ENCODE peak calls at places on chromosomes 6 and 20, in six cellular contexts. B is sigmoid colon, L is HepG2, F is Panc1, P is HCT116, X is esophagus muscularis mucosa. S is an unnamed sample.

GRCh38 chr6:24658573-24659511 is 7.9 kb downstream of the TDP2 start:
- DNase-seq in B (no peak), L (no peak), F (no peak), P (no peak), X (no peak), S (no peak)

GRCh38 chr6:11424395-11425050 is 113.0 kb upstream of the TMEM170B start:
- DNase-seq in B (no peak), L (no peak), F (no peak), P (no peak), X (peak; percentile 88), S (no peak)

GRCh38 chr6:127031511-127031910 is 87.0 kb upstream of the RSPO3 start:
- DNase-seq in B (no peak), L (no peak), F (no peak), P (no peak), X (no peak), S (no peak)

GRCh38 chr6:125219451-125219942 is 65.9 kb downstream of the TPD52L1 start:
- DNase-seq in B (no peak), L (no peak), F (no peak), P (no peak), X (no peak), S (no peak)

GRCh38 chr6:27836080-27836782 is 76.0 kb downstream of the OR2B2 start:
- DNase-seq in B (no peak), L (no peak), F (no peak), P (no peak), X (no peak), S (no peak)

GRCh38 chr20:59082077-59082740 is 39.6 kb upstream of the PRELID3B start:
- DNase-seq in B (no peak), L (peak; percentile 30), F (no peak), P (peak; percentile 23), X (no peak), S (no peak)

GRCh38 chr6:157763129-157763893 is 59.7 kb upstream of the SNX9 start:
- DNase-seq in B (peak; percentile 81), L (peak; percentile 88), F (peak; percentile 94), P (peak; percentile 93), X (no peak), S (no peak)

GRCh38 chr6:43934183-43934802 is 164.3 kb downstream of the VEGFA start:
- DNase-seq in B (peak; percentile 24), L (no peak), F (no peak), P (no peak), X (no peak), S (no peak)

GRCh38 chr6:3291987-3292386 is 33.2 kb downstream of the PSMG4 start:
- DNase-seq in B (peak; percentile 13), L (no peak), F (no peak), P (no peak), X (no peak), S (no peak)

GRCh38 chr20:56207656-56208055 is 40.9 kb upstream of the MC3R start:
- DNase-seq in B (no peak), L (no peak), F (no peak), P (no peak), X (no peak), S (no peak)
- H3K9me3 ChIP-seq in B (no peaks in the 10 kb centered on the region), L (no peaks in the 10 kb centered on the region), F (no peaks in the 10 kb centered on the region), P (no peaks in the 10 kb centered on the region), X (no peaks in the 10 kb centered on the region), S (no peaks in the 10 kb centered on the region)

GRCh38 chr20:35263609-35264223 is 14.2 kb downstream of the MMP24OS start:
- DNase-seq in B (no peak), L (peak; percentile 45), F (no peak), P (no peak), X (no peak), S (no peak)
- TF ChIP-seq POLR2AphosphoS5 in B (no peak), L (no peak), F (no peak), P (no peak), X (no peak), S (no peak)

GRCh38 chr20:63945921-63946920 is 10.0 kb downstream of the UCKL1 start:
- DNase-seq in B (peak; percentile 64), L (no peak), F (no peak), P (no peak), X (no peak), S (no peak)
- H3K4me1 ChIP-seq in B (no peaks in the 10 kb centered on the region), L (peaks cover 29% of the 10 kb centered on the region), F (peaks cover 47% of the 10 kb centered on the region), P (peaks cover 11% of the 10 kb centered on the region), X (peaks cover 78% of the 10 kb centered on the region), S (peaks cover 66% of the 10 kb centered on the region)

DNA sequence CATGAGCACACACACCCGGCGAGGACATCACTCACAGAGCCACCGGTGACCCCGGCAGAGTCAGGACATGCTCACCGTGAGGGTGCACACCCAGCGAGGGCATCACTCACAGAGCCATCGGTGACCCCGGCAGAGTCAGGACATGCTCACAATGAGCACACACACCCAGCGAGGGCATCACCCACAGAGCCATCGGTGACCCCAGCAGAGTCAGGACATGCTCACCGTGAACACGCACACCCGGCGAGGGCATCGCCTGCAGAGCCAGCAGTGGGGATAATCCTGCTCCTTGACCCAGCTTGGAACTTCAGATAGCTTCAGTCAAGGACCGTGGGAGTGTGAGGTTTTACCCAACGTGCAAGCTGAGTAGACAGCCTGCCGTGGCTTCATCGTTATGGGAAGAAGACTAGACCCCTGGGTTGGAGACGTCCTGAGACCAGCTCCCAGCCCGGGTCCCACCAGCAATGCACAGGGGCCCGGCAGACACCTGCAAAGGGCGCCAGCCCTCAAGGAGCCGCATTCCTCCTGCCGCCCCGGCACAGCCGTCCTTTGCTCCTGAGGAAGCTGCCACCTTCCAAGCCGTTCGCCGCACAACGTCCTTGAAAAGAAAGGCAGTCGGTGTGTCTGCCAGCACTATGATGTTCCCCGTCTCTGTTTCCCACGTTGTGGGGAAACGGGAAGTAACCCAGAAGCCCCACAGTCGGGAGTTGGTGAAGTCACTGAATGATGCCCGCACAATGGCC is 192.3 kb downstream of the DLL1 start:
- DNase-seq in B (peak; percentile 50), L (no peak), F (no peak), P (no peak), X (no peak), S (peak; percentile 83)
- H3K9me3 ChIP-seq in B (no peaks in the 10 kb centered on the region), L (no peaks in the 10 kb centered on the region), F (no peaks in the 10 kb centered on the region), P (no peaks in the 10 kb centered on the region), X (no peaks in the 10 kb centered on the region), S (no peaks in the 10 kb centered on the region)

GRCh38 chr6:38404900-38405556 is 234.7 kb downstream of the BTBD9 start:
- DNase-seq in B (no peak), L (peak; percentile 83), F (no peak), P (no peak), X (no peak), S (no peak)
- TF ChIP-seq POLR2AphosphoS5 in B (no peak), L (no peak), F (no peak), P (no peak), X (no peak), S (peak; percentile 54)

DNA sequence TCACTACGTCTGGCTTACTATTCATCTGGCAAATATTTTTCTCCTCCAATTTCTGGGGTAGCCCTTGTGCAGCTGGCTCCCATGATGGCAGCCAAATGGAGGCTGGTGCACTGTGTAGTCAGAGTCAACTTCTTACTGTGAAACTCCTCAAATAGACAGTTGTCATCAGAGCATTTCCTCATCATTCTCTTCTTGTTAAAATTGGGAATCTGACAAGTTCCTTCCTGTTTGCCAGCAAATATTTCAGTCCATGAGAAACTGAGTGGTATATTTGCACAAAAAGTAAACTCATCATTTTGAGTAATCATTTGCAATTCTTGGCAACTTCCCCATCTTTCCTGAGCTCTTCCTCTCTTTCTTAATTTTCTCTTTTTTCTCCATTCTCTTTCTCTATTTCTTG is 394.9 kb upstream of the RGS17 start:
- DNase-seq in B (no peak), L (no peak), F (no peak), P (no peak), X (no peak), S (no peak)
- H3K4me1 ChIP-seq in B (no peaks in the 10 kb centered on the region), L (no peaks in the 10 kb centered on the region), F (no peaks in the 10 kb centered on the region), P (no peaks in the 10 kb centered on the region), X (no peaks in the 10 kb centered on the region), S (no peaks in the 10 kb centered on the region)

GRCh38 chr20:56289652-56290051 is 41.1 kb downstream of the MC3R start:
- DNase-seq in B (no peak), L (no peak), F (no peak), P (no peak), X (peak; percentile 39), S (no peak)
- H3K9me3 ChIP-seq in B (no peaks in the 10 kb centered on the region), L (no peaks in the 10 kb centered on the region), F (no peaks in the 10 kb centered on the region), P (no peaks in the 10 kb centered on the region), X (no peaks in the 10 kb centered on the region), S (no peaks in the 10 kb centered on the region)

DNA sequence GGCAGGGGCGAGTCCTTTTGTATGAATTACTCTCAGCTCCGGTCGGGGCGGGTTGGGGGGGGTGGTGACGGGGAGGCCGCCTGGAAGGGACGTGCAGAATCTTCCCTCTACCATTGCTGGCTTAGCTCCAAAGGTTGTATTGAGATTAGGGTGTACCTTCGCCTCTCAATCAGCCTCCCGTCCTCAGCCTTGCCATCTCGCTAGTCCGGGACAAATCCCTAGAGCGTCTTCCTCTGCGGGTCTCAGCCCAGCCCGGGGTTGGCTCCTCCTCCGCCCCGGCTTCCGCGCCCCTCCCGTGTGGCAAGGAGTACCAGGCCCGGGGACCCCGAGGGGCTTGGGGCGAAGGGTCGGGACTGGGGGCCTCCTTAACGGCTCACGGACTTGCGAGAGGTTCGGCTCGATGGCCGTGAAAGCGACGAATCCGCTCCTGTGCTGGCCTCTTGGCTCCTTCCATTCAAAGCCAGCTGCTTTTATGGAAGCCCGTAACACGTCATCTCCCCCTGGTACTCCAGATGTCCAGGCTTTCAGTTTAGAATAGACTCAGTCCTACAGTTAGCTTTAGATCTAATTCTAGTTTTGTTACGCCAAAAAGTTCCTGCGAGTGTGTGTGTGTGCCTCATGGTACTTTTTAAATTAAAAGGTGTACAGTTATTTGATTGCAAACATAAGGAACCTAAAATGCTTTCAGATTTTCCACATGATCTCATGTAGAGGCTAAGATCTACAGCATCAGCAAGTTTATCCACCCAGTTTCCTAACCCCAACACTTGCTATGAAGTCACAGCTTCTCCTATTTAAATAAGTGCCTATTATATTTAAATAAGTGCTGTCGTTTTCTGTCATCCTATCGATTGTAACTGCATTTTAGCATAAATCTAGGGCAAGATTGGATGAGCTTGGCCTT is 771 bp upstream of the EEF1A1 start:
- DNase-seq in B (peak; percentile 91), L (peak; percentile 69), F (no peak), P (no peak), X (no peak), S (no peak)
- TF ChIP-seq POLR2AphosphoS5 in B (peak; percentile 54), L (peak; percentile 58), F (no peak), P (no peak), X (no peak), S (peak; percentile 51)

S was measured in vagina.